ENCODE peak calls at places on chromosomes 1 and 21, in eight cellular contexts. U is caudate nucleus; F is stimulated activated CD4-positive, alpha-beta T cell treated with anti-CD3 and anti-CD28 coated beads, Interleukin-1b, Interleukin-23, amount 100 ng/mL, for 24 hours; I is occipital lobe; E is stimulated activated CD8-positive, alpha-beta memory T cell treated with anti-CD3 and anti-CD28 coated beads, Interleukin-15, amount 100 ng/mL, for 24 hours; K is cardiac fibroblast; X is HAP-1; S is HFFc6. O is an unnamed sample.

GRCh38 chr21:45280178-45280821 is 7.4 kb downstream of the POFUT2 start:
- DNase-seq in S (no peak), I (no peak), X (no peak), F (no peak), E (no peak), K (no peak), U (no peak), O (no peak)

GRCh38 chr1:70071597-70071996 is 133.8 kb downstream of the LRRC40 start:
- DNase-seq in F (no peak), S (peak), X (no peak), E (no peak), U (no peak), I (no peak), K (peak), O (no peak)

GRCh38 chr1:41313661-41314131 is 47.5 kb upstream of the FOXO6 start:
- DNase-seq in U (no peak), S (no peak), F (no peak), K (peak), I (no peak), X (peak), E (no peak), O (no peak)

GRCh38 chr21:32921632-32922230 is 104.0 kb upstream of the OLIG2 start:
- DNase-seq in E (peak), K (no peak), S (no peak), I (no peak), X (peak), F (peak), U (peak), O (no peak)

GRCh38 chr1:209685835-209686234 is 10.6 kb downstream of the G0S2 start:
- DNase-seq in X (no peak), E (no peak), I (no peak), K (no peak), F (no peak), S (no peak), U (no peak), O (no peak)

GRCh38 chr1:217585577-217585976 is 45.3 kb downstream of the GPATCH2 start:
- DNase-seq in F (no peak), K (peak), U (no peak), I (no peak), X (no peak), E (no peak), S (no peak), O (no peak)

GRCh38 chr21:25283720-25284119 is 323.6 kb downstream of the MRPL39 start:
- DNase-seq in U (no peak), E (no peak), K (peak), I (no peak), X (peak), S (peak), F (no peak), O (no peak)

GRCh38 chr1:36528361-36529349 is 45.9 kb upstream of the CSF3R start:
- DNase-seq in S (no peak), F (no peak), I (no peak), X (peak), E (no peak), K (no peak), U (no peak), O (no peak)

GRCh38 chr1:219329606-219330005 is 155.9 kb downstream of the LYPLAL1 start:
- DNase-seq in K (peak), F (no peak), U (no peak), X (no peak), I (no peak), E (no peak), S (peak), O (no peak)

GRCh38 chr1:8813991-8814390 is 3.4 kb downstream of the RERE start:
- DNase-seq in I (no peak), K (no peak), E (no peak), F (no peak), S (no peak), U (no peak), X (no peak), O (no peak)

GRCh38 chr21:39016740-39017315 is 166.4 kb downstream of the PSMG1 start:
- DNase-seq in S (no peak), E (no peak), F (no peak), K (no peak), X (no peak), I (no peak), U (no peak), O (peak)

GRCh38 chr1:5950994-5951749 is 41.1 kb downstream of the NPHP4 start:
- DNase-seq in K (no peak), X (no peak), I (no peak), E (no peak), F (no peak), S (no peak), U (no peak), O (no peak)

GRCh38 chr1:100955322-100955721 is 59.4 kb downstream of the SLC30A7 start:
- DNase-seq in I (no peak), K (peak), S (peak), U (no peak), X (no peak), F (no peak), E (no peak), O (no peak)

GRCh38 chr1:116463730-116464129 is 90.7 kb downstream of the ATP1A1 start:
- DNase-seq in U (no peak), S (no peak), I (no peak), X (no peak), E (no peak), F (no peak), K (no peak), O (no peak)

GRCh38 chr1:172469717-172470116 is 25.8 kb upstream of the PIGC start:
- DNase-seq in E (no peak), K (no peak), X (no peak), I (no peak), F (no peak), S (no peak), U (no peak), O (no peak)

GRCh38 chr21:45826733-45827692 is 154.6 kb upstream of the COL6A1 start:
- DNase-seq in U (no peak), K (no peak), E (no peak), S (no peak), F (no peak), X (no peak), I (no peak), O (no peak)

GRCh38 chr21:45347712-45348477 is 57.1 kb upstream of the COL18A1 start:
- DNase-seq in X (no peak), K (no peak), I (no peak), F (no peak), E (no peak), U (no peak), S (peak), O (no peak)

GRCh38 chr1:226033599-226034390 is 28.7 kb upstream of the H3-3A start:
- DNase-seq in K (no peak), S (no peak), I (no peak), U (no peak), E (no peak), X (no peak), F (no peak), O (no peak)

GRCh38 chr21:34620084-34620665 is 5.3 kb upstream of the RCAN1 start:
- DNase-seq in E (no peak), K (no peak), X (no peak), S (no peak), U (no peak), F (no peak), I (no peak), O (no peak)

GRCh38 chr1:212289262-212290077 is 4.3 kb downstream of the PPP2R5A start:
- DNase-seq in S (no peak), U (no peak), I (no peak), E (no peak), F (no peak), K (no peak), X (no peak), O (no peak)

GRCh38 chr1:65510961-65511360 is 90.5 kb downstream of the LEPR start:
- DNase-seq in E (no peak), U (no peak), I (no peak), S (no peak), X (no peak), F (no peak), K (no peak), O (no peak)

GRCh38 chr1:210438928-210439841 is 110.5 kb downstream of the HHAT start:
- DNase-seq in I (no peak), K (peak), U (no peak), X (no peak), F (no peak), S (peak), E (no peak), O (no peak)

GRCh38 chr1:39410915-39411436 is 80.5 kb upstream of the BMP8A start:
- DNase-seq in E (no peak), X (peak), S (peak), K (peak), U (peak), F (peak), I (no peak), O (peak)

GRCh38 chr1:154758346-154758745 is 111.7 kb downstream of the KCNN3 start:
- DNase-seq in E (no peak), I (no peak), F (no peak), U (no peak), X (no peak), K (no peak), S (no peak), O (no peak)

GRCh38 chr1:203702130-203702577 is 62.8 kb upstream of the LAX1 start:
- DNase-seq in E (peak), S (no peak), U (peak), X (peak), K (peak), F (peak), I (peak), O (peak)

GRCh38 chr1:233254039-233254362 is 41.5 kb downstream of the PCNX2 start:
- DNase-seq in U (no peak), K (peak), E (no peak), S (no peak), X (no peak), I (no peak), F (no peak), O (no peak)

GRCh38 chr1:234911787-234912186 is 216.8 kb downstream of the TOMM20 start:
- DNase-seq in K (no peak), U (no peak), E (no peak), F (no peak), X (no peak), S (no peak), I (no peak), O (no peak)

GRCh38 chr1:219880765-219881457 is 47.4 kb downstream of the SLC30A10 start:
- DNase-seq in E (no peak), U (no peak), K (no peak), I (no peak), X (no peak), F (no peak), S (no peak), O (no peak)

GRCh38 chr1:198671136-198671535 is 32.3 kb downstream of the PTPRC start:
- DNase-seq in U (no peak), F (no peak), X (no peak), I (no peak), K (no peak), S (no peak), E (no peak), O (no peak)

GRCh38 chr1:2556277-2557145 is at the start of gene TNFRSF14:
- DNase-seq in U (no peak), E (no peak), S (peak), K (peak), F (peak), X (no peak), I (peak), O (no peak)

GRCh38 chr1:162248854-162249535 is 127.7 kb downstream of the SPATA46 start:
- DNase-seq in E (no peak), S (no peak), F (no peak), X (peak), K (no peak), I (peak), U (no peak), O (peak)

GRCh38 chr1:3540876-3541275 is 70.4 kb downstream of the MEGF6 start:
- DNase-seq in U (no peak), K (no peak), F (no peak), S (no peak), I (no peak), X (no peak), E (no peak), O (no peak)

GRCh38 chr1:184002071-184002470 is 35.5 kb downstream of the COLGALT2 start:
- DNase-seq in S (peak), E (no peak), X (peak), F (no peak), U (no peak), K (peak), I (peak), O (peak)

GRCh38 chr1:21673277-21673780 is 4.2 kb upstream of the RAP1GAP start:
- DNase-seq in E (no peak), S (peak), K (peak), F (no peak), X (no peak), I (no peak), U (no peak), O (peak)